ENCODE peak calls at places on chromosomes 12 and 14, in seven cellular contexts. K is RWPE1, U is coronary artery, A is endodermal cell, N is H9, J is dorsolateral prefrontal cortex, R is body of pancreas. M is an unnamed sample.
A peak's percentile ranks its signal among the peaks of the same experiment; 100 is the strongest.

GRCh38 chr12:123949118-123949774 is 23.4 kb downstream of the CCDC92 start:
- DNase-seq in J (no peak), N (peak; percentile 24), R (no peak), A (no peak), U (peak; percentile 64), K (no peak), M (no peak)

GRCh38 chr14:103007555-103007954 is 49.8 kb downstream of the CDC42BPB start:
- DNase-seq in U (no peak), R (no peak), J (peak; percentile 84), K (no peak), A (no peak), N (no peak), M (peak; percentile 73)

GRCh38 chr12:109951136-109951535 is 45.0 kb downstream of the GIT2 start:
- DNase-seq in N (no peak), R (no peak), K (peak; percentile 17), J (no peak), U (no peak), A (no peak), M (no peak)

GRCh38 chr12:105060715-105061378 is 23.4 kb downstream of the ALDH1L2 start:
- DNase-seq in K (peak; percentile 60), R (no peak), U (no peak), A (no peak), J (no peak), N (no peak), M (no peak)

GRCh38 chr12:109654357-109654756 is 59.3 kb upstream of the FAM222A start:
- DNase-seq in N (no peak), U (no peak), A (no peak), J (no peak), K (no peak), R (no peak), M (no peak)

GRCh38 chr12:39037115-39037514 is 131.7 kb upstream of the CPNE8 start:
- DNase-seq in U (no peak), A (no peak), K (no peak), N (no peak), R (no peak), J (no peak), M (no peak)

GRCh38 chr12:124740691-124741137 is 123.0 kb downstream of the SCARB1 start:
- DNase-seq in R (no peak), U (no peak), N (no peak), J (peak; percentile 64), A (peak; percentile 78), K (peak; percentile 49), M (peak; percentile 29)

GRCh38 chr12:107818984-107819383 is 44.5 kb downstream of the ASCL4 start:
- DNase-seq in R (no peak), A (peak; percentile 42), K (peak; percentile 11), J (no peak), U (no peak), N (no peak), M (no peak)

GRCh38 chr12:47990351-47991105 is 13.7 kb downstream of the COL2A1 start:
- DNase-seq in K (no peak), J (no peak), R (no peak), A (no peak), N (no peak), U (no peak), M (no peak)

GRCh38 chr12:52181757-52182156 is 10.1 kb downstream of the KRT80 start:
- DNase-seq in R (no peak), A (peak; percentile 90), K (peak; percentile 67), J (no peak), U (no peak), N (peak; percentile 70), M (no peak)

GRCh38 chr14:74905595-74906142 is 17.4 kb downstream of the RPS6KL1 start:
- DNase-seq in A (peak; percentile 91), U (no peak), K (peak; percentile 58), R (peak; percentile 75), N (peak; percentile 72), J (peak; percentile 81), M (peak; percentile 46)

GRCh38 chr12:114799574-114800487 is 115.9 kb upstream of the TBX3 start:
- DNase-seq in K (no peak), U (no peak), N (peak; percentile 64), A (peak; percentile 81), R (peak; percentile 81), J (peak; percentile 41), M (no peak)

GRCh38 chr14:38129705-38130104 is 78.0 kb upstream of the SSTR1 start:
- DNase-seq in A (no peak), K (no peak), U (no peak), R (no peak), J (no peak), N (no peak), M (no peak)

GRCh38 chr12:68222336-68222735 is 3.3 kb downstream of the IL26 start:
- DNase-seq in N (no peak), A (no peak), K (peak; percentile 5), J (no peak), R (no peak), U (no peak), M (no peak)

GRCh38 chr12:101670007-101670671 is 27.3 kb upstream of the CHPT1 start:
- DNase-seq in A (peak; percentile 75), U (no peak), R (peak; percentile 62), N (no peak), J (no peak), K (no peak), M (no peak)

GRCh38 chr14:102545461-102546265 is 36.1 kb upstream of the ANKRD9 start:
- DNase-seq in N (peak; percentile 79), K (no peak), J (no peak), A (peak; percentile 86), U (no peak), R (no peak), M (no peak)

GRCh38 chr14:59032821-59033220 is 155.6 kb upstream of the DAAM1 start:
- DNase-seq in J (no peak), U (no peak), A (no peak), R (no peak), K (no peak), N (no peak), M (no peak)

GRCh38 chr14:59026086-59026485 is 162.4 kb upstream of the DAAM1 start:
- DNase-seq in A (no peak), U (no peak), R (no peak), J (no peak), N (no peak), K (no peak), M (no peak)

DNA sequence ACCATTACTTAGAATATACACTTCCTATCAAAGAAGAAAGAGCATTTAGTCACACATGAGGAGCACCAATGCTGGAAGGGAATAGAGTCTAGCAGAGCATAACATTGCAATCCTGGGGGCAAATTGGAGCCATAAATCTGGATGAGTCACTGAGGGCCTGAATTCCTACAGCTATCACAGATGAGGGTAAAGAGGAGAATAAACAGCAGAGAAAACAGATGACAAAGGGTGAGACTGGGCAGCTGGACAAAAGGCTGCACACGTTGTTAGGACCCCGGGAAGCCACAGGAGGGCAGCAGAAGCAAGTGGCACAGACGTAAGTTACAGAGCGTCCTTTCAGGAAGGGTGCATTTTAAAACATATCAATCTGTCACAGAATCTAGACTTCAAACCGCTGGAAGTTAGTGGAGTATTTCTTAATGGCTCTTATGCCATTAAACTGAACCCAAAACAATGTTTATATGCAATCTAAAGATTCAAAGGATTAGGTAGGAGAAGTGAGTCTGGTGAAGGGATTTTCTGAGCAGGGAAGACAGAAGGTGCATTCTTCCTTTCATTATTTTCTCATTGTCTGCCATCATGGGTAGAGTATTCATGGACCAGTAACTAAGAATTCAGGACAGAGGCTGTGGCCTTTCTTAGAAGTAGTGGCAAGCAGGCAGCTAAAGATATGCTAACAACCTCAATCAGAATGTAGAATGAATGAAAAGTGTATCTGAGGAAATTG is 159.8 kb upstream of the DAAM1 start:
- DNase-seq in A (peak; percentile 79), U (no peak), N (peak; percentile 63), R (peak; percentile 69), J (peak; percentile 64), K (peak; percentile 60), M (peak; percentile 1)
- H3K27ac ChIP-seq in A (peak overlapping the region; percentile 59), U (no peak overlapping the region), N (no peak overlapping the region), R (no peak overlapping the region), J (no peak overlapping the region), K (no peak overlapping the region), M (no peak overlapping the region)

DNA sequence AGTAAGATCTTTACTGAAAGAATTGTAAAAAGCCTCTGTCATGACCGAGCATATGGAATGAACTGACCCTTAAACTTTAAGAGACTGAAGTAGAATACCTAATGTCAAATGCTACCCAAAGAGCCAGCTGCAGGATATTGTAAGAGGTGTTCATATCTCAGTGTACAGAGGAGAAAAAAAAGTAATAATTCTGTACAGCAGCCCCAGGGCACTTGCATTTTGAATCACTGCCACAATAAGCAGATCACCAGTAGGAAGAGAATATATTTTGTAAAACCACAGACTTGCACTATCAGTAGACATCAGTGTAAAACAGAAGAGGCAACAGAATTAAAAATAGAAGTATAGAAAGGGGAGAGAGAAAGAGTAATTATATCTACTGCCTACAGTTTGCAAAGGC is 162.6 kb downstream of the PPFIA2 start:
- DNase-seq in K (no peak), U (no peak), N (no peak), R (no peak), J (no peak), A (no peak), M (no peak)
- H3K27ac ChIP-seq in K (no peak overlapping the region), U (no peak overlapping the region), N (no peak overlapping the region), R (no peak overlapping the region), J (peak overlapping the region; percentile 8), A (no peak overlapping the region), M (no peak overlapping the region)

GRCh38 chr14:26685401-26685800 is 87.6 kb upstream of the NOVA1 start:
- DNase-seq in A (no peak), K (no peak), U (no peak), R (no peak), J (no peak), N (no peak), M (no peak)

DNA sequence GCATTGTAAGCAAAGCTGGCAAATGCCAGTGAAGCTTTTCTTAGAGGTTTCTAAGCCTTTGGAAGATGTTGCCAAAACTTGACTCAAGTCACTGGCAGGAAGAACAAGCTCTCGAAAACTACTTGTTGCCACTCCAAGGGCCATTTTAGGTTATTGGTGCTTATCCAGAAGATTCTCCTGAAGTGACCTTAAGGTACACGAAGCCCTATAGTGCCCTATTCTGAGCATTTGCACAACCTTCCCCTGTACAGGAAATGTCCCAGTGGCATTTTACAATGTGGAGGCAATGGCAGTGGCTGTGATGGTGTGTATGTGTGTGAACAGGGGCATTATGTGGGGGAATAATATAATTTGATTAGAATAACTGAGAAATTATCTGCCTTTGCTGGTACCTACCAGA is 89.6 kb upstream of the NOVA1 start:
- DNase-seq in K (no peak), A (no peak), R (no peak), U (no peak), J (no peak), N (no peak), M (no peak)
- H3K27ac ChIP-seq in K (no peak overlapping the region), A (no peak overlapping the region), R (no peak overlapping the region), U (no peak overlapping the region), J (no peak overlapping the region), N (no peak overlapping the region), M (no peak overlapping the region)

DNA sequence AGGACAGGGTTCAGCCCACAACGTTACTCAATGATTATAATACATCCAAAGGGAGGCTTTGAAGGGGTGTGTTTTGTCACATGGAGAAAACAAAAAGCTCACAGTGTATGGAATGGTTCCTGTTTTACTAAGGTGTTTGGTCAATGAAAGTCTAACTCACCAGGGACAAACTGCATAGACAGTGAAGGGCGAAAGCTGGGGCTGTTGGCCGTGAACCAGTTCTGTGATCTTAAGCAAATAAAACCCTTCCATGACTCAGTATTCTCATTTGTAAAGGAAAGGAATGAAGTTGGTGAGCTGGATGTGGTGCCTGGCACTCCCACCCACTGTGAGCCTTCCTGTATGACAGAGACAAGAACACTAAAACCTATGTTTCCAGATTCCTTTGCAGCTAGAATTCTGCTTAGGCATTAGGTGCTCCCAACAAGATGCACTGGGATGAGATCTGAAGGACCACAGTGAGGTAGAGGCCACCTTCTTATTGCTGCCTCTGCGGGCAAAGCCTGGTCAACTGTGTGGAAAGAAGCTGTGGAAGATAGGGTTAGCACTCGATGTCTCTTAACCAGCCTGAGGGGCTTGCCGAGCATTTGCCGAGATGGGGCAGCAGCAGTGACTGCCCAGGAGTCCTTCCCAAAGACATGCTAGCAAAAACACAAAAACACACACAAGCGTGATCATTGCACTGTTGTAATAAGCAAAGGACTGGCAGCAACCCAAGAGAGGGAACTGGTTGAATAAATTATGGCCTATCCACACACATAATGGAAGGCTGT is 48.5 kb downstream of the VCPKMT start:
- DNase-seq in R (peak; percentile 55), N (no peak), A (no peak), J (no peak), U (no peak), K (peak; percentile 53), M (no peak)
- H3K27ac ChIP-seq in R (peak overlapping the region; percentile 42), N (no peak overlapping the region), A (no peak overlapping the region), J (no peak overlapping the region), U (no peak overlapping the region), K (peak overlapping the region; percentile 53), M (no peak overlapping the region)